ENCODE peak calls at places on chromosome 4, in five cellular contexts. T, N, J, S and K are unnamed samples.

GRCh38 chr4:81507530-81507929 is 35.8 kb upstream of the RASGEF1B start:
- DNase-seq in T (no peak), N (no peak), J (no peak), S (no peak), K (no peak)

GRCh38 chr4:3262208-3263052 is 13.5 kb downstream of the MSANTD1 start:
- DNase-seq in T (no peak), N (no peak), J (no peak), S (no peak), K (peak)

GRCh38 chr4:86497980-86498379 is 96.1 kb upstream of the PTPN13 start:
- DNase-seq in T (no peak), N (no peak), J (no peak), S (no peak), K (no peak)

GRCh38 chr4:21882050-21882839 is 66.3 kb downstream of the KCNIP4 start:
- DNase-seq in T (no peak), N (no peak), J (no peak), S (no peak), K (no peak)

GRCh38 chr4:13656569-13656988 is 29.1 kb upstream of the BOD1L1 start:
- DNase-seq in T (peak), N (peak), J (peak), S (peak), K (peak)

GRCh38 chr4:99087887-99088484 is 602 bp downstream of the ADH5 start:
- DNase-seq in T (peak), N (peak), J (peak), S (peak), K (peak)

GRCh38 chr4:38188631-38189101 is 228.5 kb downstream of the PTTG2 start:
- DNase-seq in T (no peak), N (no peak), J (no peak), S (no peak), K (no peak)

GRCh38 chr4:184651899-184652298 is 2.4 kb downstream of the PRIMPOL start:
- DNase-seq in T (no peak), N (no peak), J (no peak), S (no peak), K (no peak)

GRCh38 chr4:110165382-110166285 is 32.8 kb downstream of the ELOVL6 start:
- DNase-seq in T (no peak), N (no peak), J (no peak), S (peak), K (peak)

GRCh38 chr4:4960574-4960973 is 58.7 kb downstream of the CYTL1 start:
- DNase-seq in T (no peak), N (no peak), J (no peak), S (no peak), K (no peak)

GRCh38 chr4:76597423-76597979 is 162.5 kb downstream of the SHROOM3 start:
- DNase-seq in T (no peak), N (no peak), J (no peak), S (no peak), K (no peak)

GRCh38 chr4:47824844-47825243 is 13.0 kb downstream of the CORIN start:
- DNase-seq in T (no peak), N (no peak), J (no peak), S (peak), K (peak)

GRCh38 chr4:167014944-167015343 is 219.3 kb downstream of the SPOCK3 start:
- DNase-seq in T (no peak), N (no peak), J (no peak), S (no peak), K (no peak)

GRCh38 chr4:26780524-26780923 is 80.1 kb upstream of the STIM2 start:
- DNase-seq in T (no peak), N (no peak), J (no peak), S (no peak), K (no peak)

GRCh38 chr4:26238782-26239647 is 81.8 kb upstream of the RBPJ start:
- DNase-seq in T (peak), N (no peak), J (peak), S (no peak), K (no peak)

GRCh38 chr4:40962551-40963185 is 212.9 kb downstream of the NSUN7 start:
- DNase-seq in T (no peak), N (no peak), J (no peak), S (no peak), K (no peak)

GRCh38 chr4:17557880-17558279 is 19.1 kb upstream of the LAP3 start:
- DNase-seq in T (no peak), N (no peak), J (no peak), S (peak), K (no peak)

GRCh38 chr4:109701566-109702399 is 1.5 kb downstream of the CASP6 start:
- DNase-seq in T (peak), N (no peak), J (no peak), S (peak), K (no peak)

GRCh38 chr4:147518086-147518485 is 37.2 kb downstream of the EDNRA start:
- DNase-seq in T (no peak), N (no peak), J (no peak), S (no peak), K (no peak)

GRCh38 chr4:15682790-15683495 is 1.3 kb downstream of the FAM200B start:
- DNase-seq in T (no peak), N (no peak), J (no peak), S (no peak), K (no peak)

GRCh38 chr4:110508827-110509446 is 33.0 kb downstream of the ENPEP start:
- DNase-seq in T (no peak), N (no peak), J (no peak), S (peak), K (peak)

GRCh38 chr4:108519208-108519833 is 101.1 kb upstream of the RPL34 start:
- DNase-seq in T (no peak), N (no peak), J (no peak), S (no peak), K (no peak)

GRCh38 chr4:153188966-153189801 is 15.1 kb upstream of the TRIM2 start:
- DNase-seq in T (no peak), N (no peak), J (no peak), S (no peak), K (no peak)

GRCh38 chr4:80226091-80226490 is 28.8 kb downstream of the PRDM8 start:
- DNase-seq in T (no peak), N (no peak), J (no peak), S (no peak), K (no peak)

GRCh38 chr4:89915151-89915550 is 20.5 kb downstream of the MMRN1 start:
- DNase-seq in T (no peak), N (no peak), J (no peak), S (no peak), K (no peak)

GRCh38 chr4:82833696-82834313 is 35.2 kb upstream of the SCD5 start:
- DNase-seq in T (peak), N (no peak), J (no peak), S (no peak), K (no peak)

GRCh38 chr4:117164338-117164737 is 79.0 kb upstream of the TRAM1L1 start:
- DNase-seq in T (no peak), N (no peak), J (no peak), S (no peak), K (no peak)

GRCh38 chr4:125387770-125388169 is 73.0 kb downstream of the FAT4 start:
- DNase-seq in T (no peak), N (no peak), J (no peak), S (no peak), K (no peak)

GRCh38 chr4:165994706-165995105 is 121.7 kb downstream of the TLL1 start:
- DNase-seq in T (no peak), N (no peak), J (no peak), S (no peak), K (no peak)

GRCh38 chr4:109921384-109921808 is 8.7 kb downstream of the EGF start:
- DNase-seq in T (no peak), N (peak), J (no peak), S (no peak), K (no peak)

GRCh38 chr4:26867914-26868684 is 7.5 kb downstream of the STIM2 start:
- DNase-seq in T (no peak), N (no peak), J (no peak), S (peak), K (no peak)

GRCh38 chr4:38094419-38094818 is 134.2 kb downstream of the PTTG2 start:
- DNase-seq in T (no peak), N (no peak), J (no peak), S (peak), K (peak)

GRCh38 chr4:128782076-128782715 is 27.3 kb upstream of the JADE1 start:
- DNase-seq in T (peak), N (no peak), J (peak), S (peak), K (peak)

DNA sequence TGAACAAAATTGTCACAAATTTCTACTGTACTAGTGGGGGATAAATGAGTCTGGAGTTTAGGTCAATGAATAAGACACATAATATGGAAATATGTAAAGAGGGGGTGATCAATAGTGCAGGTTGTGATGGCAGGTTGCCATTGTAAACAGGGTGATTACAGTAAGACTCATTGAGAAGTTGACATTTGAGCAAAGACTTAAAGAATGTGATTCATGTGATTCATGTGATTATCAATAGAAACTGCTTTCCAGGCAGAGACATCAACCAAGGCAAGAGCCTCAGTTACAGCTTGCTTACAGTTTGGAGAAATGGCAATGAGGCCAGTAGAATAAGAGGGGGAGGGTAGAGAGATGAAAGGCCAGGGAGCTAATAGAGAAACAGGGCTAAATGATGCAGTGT is 45.8 kb upstream of the GIMD1 start:
- DNase-seq in T (no peak), N (no peak), J (no peak), S (no peak), K (no peak)
- TF ChIP-seq EP300 in T (no peak), N (no peak), J (no peak), S (no peak), K (no peak)

GRCh38 chr4:55186700-55187099 is 61.3 kb upstream of the KDR start:
- DNase-seq in T (no peak), N (no peak), J (no peak), S (no peak), K (no peak)
- TF ChIP-seq EP300 in T (no peak), N (no peak), J (no peak), S (no peak), K (no peak)

GRCh38 chr4:183438458-183439113 is 5.8 kb upstream of the CDKN2AIP start:
- DNase-seq in T (peak), N (peak), J (no peak), S (no peak), K (no peak)
- TF ChIP-seq EP300 in T (peak), N (peak), J (no peak), S (no peak), K (peak)

GRCh38 chr4:8024073-8024786 is 84.6 kb upstream of the AFAP1 start:
- DNase-seq in T (no peak), N (no peak), J (no peak), S (no peak), K (no peak)
- TF ChIP-seq EP300 in T (no peak), N (no peak), J (no peak), S (no peak), K (no peak)

GRCh38 chr4:177077095-177077494 is 232.6 kb upstream of the NEIL3 start:
- DNase-seq in T (no peak), N (no peak), J (no peak), S (no peak), K (no peak)
- TF ChIP-seq EP300 in T (no peak), N (no peak), J (no peak), S (no peak), K (no peak)

GRCh38 chr4:162727232-162727631 is 439.5 kb downstream of the NAF1 start:
- DNase-seq in T (peak), N (no peak), J (no peak), S (peak), K (no peak)

GRCh38 chr4:162732871-162733270 is 433.8 kb downstream of the NAF1 start:
- DNase-seq in T (no peak), N (no peak), J (no peak), S (no peak), K (no peak)
- TF ChIP-seq EP300 in T (no peak), N (no peak), J (no peak), S (no peak), K (no peak)

DNA sequence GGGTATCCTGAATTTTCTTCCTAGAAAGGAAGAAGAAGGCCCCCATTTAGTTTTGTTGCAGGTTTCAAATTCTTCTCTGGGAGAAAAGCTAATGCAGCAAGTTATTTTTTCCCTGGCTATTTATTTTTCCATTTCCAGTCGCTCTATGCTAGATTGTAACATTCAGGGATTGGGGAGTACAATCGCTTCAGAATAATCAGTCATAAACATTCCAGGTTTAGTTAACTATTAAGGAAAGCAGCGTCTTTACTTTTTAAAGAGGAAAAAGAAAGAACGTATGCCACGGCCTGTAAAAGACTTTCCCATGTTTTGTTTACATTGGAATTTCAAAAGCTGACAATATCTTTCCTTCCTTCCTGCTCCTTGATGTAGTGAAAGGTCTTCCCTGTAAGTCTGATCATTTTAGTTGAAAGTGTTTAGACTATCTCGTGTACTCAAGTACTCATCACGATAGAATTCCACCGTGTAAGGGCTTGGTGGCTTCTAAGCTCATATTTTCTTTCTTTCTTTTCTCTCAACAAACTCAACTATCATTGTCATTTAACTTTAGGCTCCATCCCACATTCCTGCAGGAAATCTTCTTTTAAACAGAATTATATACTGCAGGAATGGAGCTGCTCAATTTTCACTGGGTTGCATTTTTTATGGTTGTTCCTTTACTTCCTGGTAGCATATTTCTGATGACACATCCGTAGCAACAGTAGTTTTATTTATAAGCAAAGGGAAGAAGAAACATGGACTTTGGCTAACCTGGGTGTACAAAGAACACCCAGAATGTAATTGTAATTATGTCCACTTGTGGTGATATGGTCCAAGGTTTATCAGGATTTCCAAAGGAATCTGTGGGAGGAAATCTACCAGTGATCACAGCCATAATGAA is 213.1 kb upstream of the FAT1 start:
- DNase-seq in T (peak), N (peak), J (no peak), S (no peak), K (no peak)
- TF ChIP-seq EP300 in T (peak), N (no peak), J (no peak), S (no peak), K (no peak)

DNA sequence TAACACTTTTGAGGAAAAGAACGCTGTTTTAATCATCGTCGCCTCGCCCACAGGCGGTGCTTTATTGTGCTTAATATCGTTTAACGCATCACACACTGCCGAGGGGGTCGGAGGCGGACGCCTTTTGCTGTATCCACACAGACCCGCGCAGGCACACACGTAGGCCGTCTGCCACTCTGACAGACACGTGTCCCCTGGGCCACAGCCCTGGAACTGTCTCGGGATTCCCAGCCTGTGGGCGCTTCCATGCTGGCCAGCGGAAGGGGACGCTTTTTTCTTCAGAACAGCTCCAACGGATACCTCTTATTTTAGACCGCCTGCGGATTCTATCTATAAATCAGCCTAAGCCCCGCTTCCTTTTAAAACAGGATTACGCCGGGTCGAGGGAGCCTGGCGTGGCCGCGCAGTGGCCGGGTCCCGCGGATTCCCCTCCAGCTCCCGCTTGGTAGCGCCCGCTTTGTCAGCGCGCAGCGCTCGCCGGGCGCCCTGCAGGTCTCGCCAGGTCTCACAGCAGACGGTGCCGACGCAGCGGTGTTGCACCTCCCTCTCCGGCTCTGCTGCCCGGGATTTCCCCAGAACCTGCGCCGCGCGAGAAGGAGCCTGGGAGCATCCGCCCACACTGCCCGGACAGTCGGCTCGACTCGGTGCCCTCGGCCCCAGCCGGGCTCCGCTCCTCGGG is at the start of gene NOCT:
- DNase-seq in T (peak), N (peak), J (peak), S (peak), K (peak)
- TF ChIP-seq EP300 in T (no peak), N (no peak), J (peak), S (no peak), K (peak)

DNA sequence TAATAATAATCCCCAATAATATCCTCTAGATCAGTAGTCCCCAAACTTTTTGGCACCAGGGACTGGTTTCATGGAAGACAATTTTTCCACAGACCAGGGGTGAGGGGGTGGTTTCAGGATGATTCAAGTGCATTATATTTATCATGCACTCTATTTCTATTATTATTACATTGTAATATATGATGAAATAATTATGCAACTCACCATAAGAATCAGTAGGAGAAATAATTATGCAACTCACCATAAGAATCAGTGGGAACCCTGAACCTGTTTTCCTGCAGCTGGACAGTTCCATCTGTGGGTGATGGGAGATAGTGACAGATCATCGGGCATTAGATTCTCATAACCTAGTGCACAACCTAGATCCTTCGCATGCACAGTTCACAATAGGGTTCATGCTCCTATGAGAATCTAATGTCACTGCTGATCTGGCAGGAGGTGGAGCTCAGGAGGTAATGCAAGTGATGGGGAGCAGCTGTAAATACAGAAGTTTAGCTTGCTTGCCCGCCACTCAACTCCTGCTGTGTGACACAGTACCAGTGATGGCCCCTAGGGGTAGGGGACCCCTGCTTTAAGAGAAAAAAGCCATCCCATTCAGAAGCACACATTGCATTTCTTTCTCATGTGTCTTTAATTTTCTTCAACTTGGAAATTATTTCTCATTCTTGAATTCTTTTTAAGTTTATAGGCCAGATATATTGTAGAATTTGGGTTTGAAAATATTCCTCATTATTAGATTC is 16.0 kb upstream of the SH3RF1 start:
- DNase-seq in T (no peak), N (no peak), J (no peak), S (peak), K (no peak)
- TF ChIP-seq EP300 in T (no peak), N (no peak), J (no peak), S (no peak), K (no peak)